ENCODE peak calls at places on chromosomes 11 and 22, in nine cellular contexts. One of them, this sample, is unnamed.
A peak's percentile ranks its signal among the peaks of the same experiment; 100 is the strongest.

GRCh38 chr11:86926975-86927374 is 28.2 kb downstream of the FZD4 start:
- DNase-seq in stimulated activated CD8-positive, alpha-beta memory T cell treated with anti-CD3 and anti-CD28 coated beads, Interleukin-4, amount 100 ng/mL, for 24 hours: no peak
- DNase-seq in amygdala: no peak
- DNase-seq in amniotic stem cell: no peak
- DNase-seq in RCC 7860: no peak
- DNase-seq in colonic mucosa: no peak
- DNase-seq in stimulated activated CD4-positive, alpha-beta T cell treated with anti-CD3 and anti-CD28 coated beads, Interleukin-1b, Interleukin-23, amount 100 ng/mL, for 24 hours: no peak
- DNase-seq in lower leg skin: no peak
- DNase-seq in activated naive CD4-positive, alpha-beta T cell: no peak
- DNase-seq in this sample: no peak

GRCh38 chr11:12288212-12288933 is 89.0 kb upstream of the PARVA start:
- DNase-seq in stimulated activated CD8-positive, alpha-beta memory T cell treated with anti-CD3 and anti-CD28 coated beads, Interleukin-4, amount 100 ng/mL, for 24 hours: peak; percentile 22
- DNase-seq in amygdala: peak; percentile 20
- DNase-seq in amniotic stem cell: peak; percentile 88
- DNase-seq in RCC 7860: peak; percentile 63
- DNase-seq in colonic mucosa: peak; percentile 87
- DNase-seq in stimulated activated CD4-positive, alpha-beta T cell treated with anti-CD3 and anti-CD28 coated beads, Interleukin-1b, Interleukin-23, amount 100 ng/mL, for 24 hours: peak; percentile 26
- DNase-seq in lower leg skin: peak; percentile 90
- DNase-seq in activated naive CD4-positive, alpha-beta T cell: peak; percentile 30
- DNase-seq in this sample: peak; percentile 84

GRCh38 chr11:85934599-85935169 is 79.5 kb downstream of the CCDC83 start:
- DNase-seq in stimulated activated CD8-positive, alpha-beta memory T cell treated with anti-CD3 and anti-CD28 coated beads, Interleukin-4, amount 100 ng/mL, for 24 hours: no peak
- DNase-seq in amygdala: no peak
- DNase-seq in amniotic stem cell: no peak
- DNase-seq in RCC 7860: no peak
- DNase-seq in colonic mucosa: no peak
- DNase-seq in stimulated activated CD4-positive, alpha-beta T cell treated with anti-CD3 and anti-CD28 coated beads, Interleukin-1b, Interleukin-23, amount 100 ng/mL, for 24 hours: no peak
- DNase-seq in lower leg skin: no peak
- DNase-seq in activated naive CD4-positive, alpha-beta T cell: no peak
- DNase-seq in this sample: no peak

GRCh38 chr11:111347723-111348115 is 31.4 kb downstream of the POU2AF1 start:
- DNase-seq in stimulated activated CD8-positive, alpha-beta memory T cell treated with anti-CD3 and anti-CD28 coated beads, Interleukin-4, amount 100 ng/mL, for 24 hours: no peak
- DNase-seq in amygdala: no peak
- DNase-seq in amniotic stem cell: peak; percentile 5
- DNase-seq in RCC 7860: peak; percentile 29
- DNase-seq in colonic mucosa: no peak
- DNase-seq in stimulated activated CD4-positive, alpha-beta T cell treated with anti-CD3 and anti-CD28 coated beads, Interleukin-1b, Interleukin-23, amount 100 ng/mL, for 24 hours: no peak
- DNase-seq in lower leg skin: peak; percentile 59
- DNase-seq in activated naive CD4-positive, alpha-beta T cell: no peak
- DNase-seq in this sample: no peak

GRCh38 chr22:48663297-48663696 is 1164.4 kb downstream of the BRD1 start:
- DNase-seq in stimulated activated CD8-positive, alpha-beta memory T cell treated with anti-CD3 and anti-CD28 coated beads, Interleukin-4, amount 100 ng/mL, for 24 hours: no peak
- DNase-seq in amygdala: no peak
- DNase-seq in amniotic stem cell: no peak
- DNase-seq in RCC 7860: peak; percentile 21
- DNase-seq in colonic mucosa: no peak
- DNase-seq in stimulated activated CD4-positive, alpha-beta T cell treated with anti-CD3 and anti-CD28 coated beads, Interleukin-1b, Interleukin-23, amount 100 ng/mL, for 24 hours: no peak
- DNase-seq in lower leg skin: no peak
- DNase-seq in activated naive CD4-positive, alpha-beta T cell: no peak
- DNase-seq in this sample: no peak

GRCh38 chr22:23305321-23305910 is 125.1 kb downstream of the BCR start:
- DNase-seq in stimulated activated CD8-positive, alpha-beta memory T cell treated with anti-CD3 and anti-CD28 coated beads, Interleukin-4, amount 100 ng/mL, for 24 hours: no peak
- DNase-seq in amygdala: no peak
- DNase-seq in amniotic stem cell: peak; percentile 35
- DNase-seq in RCC 7860: peak; percentile 39
- DNase-seq in colonic mucosa: no peak
- DNase-seq in stimulated activated CD4-positive, alpha-beta T cell treated with anti-CD3 and anti-CD28 coated beads, Interleukin-1b, Interleukin-23, amount 100 ng/mL, for 24 hours: no peak
- DNase-seq in lower leg skin: peak; percentile 88
- DNase-seq in activated naive CD4-positive, alpha-beta T cell: no peak
- DNase-seq in this sample: no peak

GRCh38 chr11:123194308-123195181 is 503 bp downstream of the CLMP start:
- DNase-seq in stimulated activated CD8-positive, alpha-beta memory T cell treated with anti-CD3 and anti-CD28 coated beads, Interleukin-4, amount 100 ng/mL, for 24 hours: no peak
- DNase-seq in amygdala: no peak
- DNase-seq in amniotic stem cell: no peak
- DNase-seq in RCC 7860: no peak
- DNase-seq in colonic mucosa: no peak
- DNase-seq in stimulated activated CD4-positive, alpha-beta T cell treated with anti-CD3 and anti-CD28 coated beads, Interleukin-1b, Interleukin-23, amount 100 ng/mL, for 24 hours: no peak
- DNase-seq in lower leg skin: peak; percentile 88
- DNase-seq in activated naive CD4-positive, alpha-beta T cell: no peak
- DNase-seq in this sample: peak; percentile 11

GRCh38 chr11:2211113-2211971 is 39.7 kb upstream of the TH start:
- DNase-seq in stimulated activated CD8-positive, alpha-beta memory T cell treated with anti-CD3 and anti-CD28 coated beads, Interleukin-4, amount 100 ng/mL, for 24 hours: no peak
- DNase-seq in amygdala: no peak
- DNase-seq in amniotic stem cell: no peak
- DNase-seq in RCC 7860: no peak
- DNase-seq in colonic mucosa: peak; percentile 78
- DNase-seq in stimulated activated CD4-positive, alpha-beta T cell treated with anti-CD3 and anti-CD28 coated beads, Interleukin-1b, Interleukin-23, amount 100 ng/mL, for 24 hours: no peak
- DNase-seq in lower leg skin: peak; percentile 78
- DNase-seq in activated naive CD4-positive, alpha-beta T cell: no peak
- DNase-seq in this sample: peak; percentile 67

GRCh38 chr11:94100253-94100652 is 28.4 kb upstream of the PANX1 start:
- DNase-seq in stimulated activated CD8-positive, alpha-beta memory T cell treated with anti-CD3 and anti-CD28 coated beads, Interleukin-4, amount 100 ng/mL, for 24 hours: no peak
- DNase-seq in amygdala: no peak
- DNase-seq in amniotic stem cell: no peak
- DNase-seq in RCC 7860: no peak
- DNase-seq in colonic mucosa: no peak
- DNase-seq in stimulated activated CD4-positive, alpha-beta T cell treated with anti-CD3 and anti-CD28 coated beads, Interleukin-1b, Interleukin-23, amount 100 ng/mL, for 24 hours: no peak
- DNase-seq in lower leg skin: no peak
- DNase-seq in activated naive CD4-positive, alpha-beta T cell: no peak
- DNase-seq in this sample: no peak

GRCh38 chr22:19448739-19449421 is 1.4 kb upstream of the C22orf39 start:
- DNase-seq in stimulated activated CD8-positive, alpha-beta memory T cell treated with anti-CD3 and anti-CD28 coated beads, Interleukin-4, amount 100 ng/mL, for 24 hours: no peak
- DNase-seq in amygdala: no peak
- DNase-seq in amniotic stem cell: no peak
- DNase-seq in RCC 7860: no peak
- DNase-seq in colonic mucosa: no peak
- DNase-seq in stimulated activated CD4-positive, alpha-beta T cell treated with anti-CD3 and anti-CD28 coated beads, Interleukin-1b, Interleukin-23, amount 100 ng/mL, for 24 hours: no peak
- DNase-seq in lower leg skin: peak; percentile 81
- DNase-seq in activated naive CD4-positive, alpha-beta T cell: no peak
- DNase-seq in this sample: no peak